ENCODE peak calls at places on chromosomes 3 and 15, in ten cellular contexts. M, B, O, X, W, K, P, R, V and S are unnamed samples.

GRCh38 chr15:32844118-32844711 is 126.4 kb downstream of the GREM1 start:
- DNase-seq in X (peak; percentile 50), R (no peak), B (no peak), P (no peak), V (peak; percentile 30), K (no peak), W (no peak), O (peak; percentile 60), M (peak; percentile 40), S (no peak)

GRCh38 chr3:183341545-183342288 is 86.7 kb downstream of the MCF2L2 start:
- DNase-seq in K (no peak), M (no peak), B (no peak), P (no peak), W (no peak), V (no peak), X (no peak), R (no peak), O (no peak), S (no peak)

GRCh38 chr3:12405432-12406272 is 78.6 kb upstream of the TSEN2 start:
- DNase-seq in X (no peak), K (peak; percentile 95), O (no peak), R (peak; percentile 81), W (no peak), M (peak; percentile 92), P (peak; percentile 86), B (no peak), V (peak; percentile 99), S (peak; percentile 86)

GRCh38 chr3:191637611-191638010 is 176.6 kb downstream of the PYDC2 start:
- DNase-seq in R (no peak), P (no peak), K (no peak), W (no peak), M (no peak), V (no peak), O (no peak), B (no peak), X (no peak), S (no peak)

GRCh38 chr15:40029979-40030893 is 8.7 kb downstream of the SRP14 start:
- DNase-seq in M (no peak), K (no peak), X (no peak), B (no peak), O (peak; percentile 83), V (peak; percentile 50), W (no peak), R (no peak), P (peak; percentile 34), S (no peak)

GRCh38 chr3:186608624-186609215 is 4.1 kb upstream of the AHSG start:
- DNase-seq in R (no peak), O (no peak), V (no peak), K (no peak), W (no peak), X (no peak), B (no peak), M (no peak), P (no peak), S (no peak)

GRCh38 chr3:45343947-45344346 is 44.4 kb upstream of the LARS2 start:
- DNase-seq in V (peak; percentile 9), K (no peak), O (peak; percentile 71), X (no peak), B (no peak), R (no peak), M (peak; percentile 23), P (no peak), W (no peak), S (no peak)

GRCh38 chr15:60572462-60573214 is 93.7 kb upstream of the ICE2 start:
- DNase-seq in W (no peak), M (no peak), P (no peak), O (no peak), X (no peak), R (no peak), V (no peak), K (no peak), B (no peak), S (no peak)

GRCh38 chr3:100775669-100776068 is 66.4 kb downstream of the TFG start:
- DNase-seq in K (no peak), B (no peak), W (no peak), V (no peak), P (no peak), R (no peak), M (no peak), O (no peak), X (no peak), S (no peak)

GRCh38 chr3:37501906-37502305 is 327.5 kb upstream of the LRRFIP2 start:
- DNase-seq in B (no peak), W (no peak), P (no peak), M (no peak), X (no peak), R (no peak), O (no peak), V (no peak), K (no peak), S (no peak)

GRCh38 chr15:68380456-68380855 is 51.5 kb downstream of the ITGA11 start:
- DNase-seq in M (no peak), V (no peak), X (no peak), K (peak; percentile 36), O (no peak), B (no peak), W (no peak), P (no peak), R (peak; percentile 3), S (no peak)

GRCh38 chr3:188578579-188579363 is 424.8 kb downstream of the LPP start:
- DNase-seq in W (no peak), R (no peak), B (no peak), O (no peak), M (no peak), P (peak; percentile 25), X (no peak), K (peak; percentile 90), V (no peak), S (peak; percentile 53)
- TF ChIP-seq POLR2AphosphoS5 in W (no peak), R (peak; percentile 77), B (no peak), O (no peak), M (no peak), P (peak; percentile 57), X (peak; percentile 38), K (peak; percentile 79), V (no peak), S (peak; percentile 75)

GRCh38 chr15:65258370-65258769 is 28.3 kb downstream of the PARP16 start:
- DNase-seq in K (no peak), V (no peak), P (no peak), M (no peak), R (no peak), B (no peak), X (no peak), O (no peak), W (no peak), S (no peak)

GRCh38 chr15:65254237-65254820 is 32.4 kb downstream of the PARP16 start:
- DNase-seq in K (no peak), B (no peak), R (no peak), M (no peak), O (peak; percentile 38), W (no peak), P (no peak), X (peak; percentile 46), V (no peak), S (no peak)

GRCh38 chr15:65259367-65259781 is 27.3 kb downstream of the PARP16 start:
- DNase-seq in V (no peak), R (no peak), P (peak; percentile 38), W (no peak), O (no peak), X (no peak), B (no peak), M (no peak), K (peak; percentile 94), S (no peak)

GRCh38 chr15:65263313-65263712 is 23.4 kb downstream of the PARP16 start:
- DNase-seq in V (no peak), O (no peak), W (no peak), P (no peak), X (no peak), B (no peak), R (no peak), K (no peak), M (no peak), S (no peak)

GRCh38 chr15:65258863-65259262 is 27.8 kb downstream of the PARP16 start:
- DNase-seq in K (peak; percentile 81), R (no peak), B (no peak), X (no peak), M (no peak), V (no peak), P (no peak), O (no peak), W (no peak), S (no peak)
- TF ChIP-seq POLR2AphosphoS5 in K (peak; percentile 86), R (peak; percentile 86), B (no peak), X (no peak), M (no peak), V (no peak), P (peak; percentile 76), O (no peak), W (no peak), S (no peak)

GRCh38 chr3:50292159-50292923 is at the start of gene IFRD2:
- DNase-seq in X (peak; percentile 95), V (peak; percentile 95), W (peak; percentile 98), R (peak; percentile 98), O (peak; percentile 99), P (peak; percentile 97), M (peak; percentile 96), K (peak; percentile 99), B (peak; percentile 92), S (peak; percentile 96)
- TF ChIP-seq POLR2AphosphoS5 in X (peak; percentile 86), V (peak; percentile 86), W (peak; percentile 63), R (peak; percentile 98), O (peak; percentile 76), P (peak; percentile 86), M (peak; percentile 87), K (peak; percentile 85), B (peak; percentile 70), S (peak; percentile 94)

GRCh38 chr3:108407858-108408257 is 102.5 kb downstream of the MYH15 start:
- DNase-seq in P (no peak), X (no peak), O (no peak), K (no peak), R (no peak), M (no peak), B (no peak), V (no peak), W (no peak), S (no peak)

GRCh38 chr3:108404409-108404808 is 106.0 kb downstream of the MYH15 start:
- DNase-seq in R (no peak), W (no peak), X (no peak), K (no peak), B (no peak), P (no peak), O (no peak), V (no peak), M (no peak), S (no peak)

GRCh38 chr3:108408883-108409612 is 101.3 kb downstream of the MYH15 start:
- DNase-seq in K (no peak), W (no peak), R (no peak), P (peak; percentile 83), X (no peak), V (no peak), M (no peak), O (no peak), B (no peak), S (no peak)

GRCh38 chr3:108406063-108406660 is 104.2 kb downstream of the MYH15 start:
- DNase-seq in R (no peak), O (no peak), B (no peak), V (no peak), M (no peak), X (no peak), K (no peak), W (no peak), P (no peak), S (no peak)

DNA sequence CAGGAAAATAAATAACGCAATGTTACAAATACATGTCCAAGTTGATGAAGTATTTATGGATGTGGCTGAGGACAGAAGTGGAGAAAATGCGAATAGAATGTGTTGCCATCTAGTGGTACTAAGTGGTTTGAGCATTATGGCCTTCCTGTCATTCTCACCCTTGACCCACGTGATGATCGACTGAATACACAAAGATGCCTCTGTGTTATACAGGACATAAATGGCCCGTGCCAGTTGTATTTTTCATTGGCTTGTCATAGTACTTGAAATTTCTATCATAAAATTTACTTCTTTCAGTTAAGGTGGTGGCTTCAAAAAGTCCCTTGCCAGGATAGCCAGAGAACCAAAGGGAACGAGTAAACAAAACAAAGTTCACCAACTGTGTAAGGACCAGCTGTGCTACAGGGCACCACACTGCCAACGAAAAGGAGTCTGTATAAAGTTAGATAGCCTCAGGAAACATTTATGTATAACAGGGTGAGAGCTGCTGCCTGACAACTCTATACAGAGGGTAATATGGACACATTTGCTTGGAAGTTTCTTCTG is 103.7 kb downstream of the MYH15 start:
- DNase-seq in X (peak; percentile 70), R (no peak), B (peak; percentile 68), K (no peak), O (peak; percentile 62), W (no peak), M (peak; percentile 52), P (peak; percentile 60), V (peak; percentile 71), S (no peak)
- TF ChIP-seq POLR2AphosphoS5 in X (no peak), R (peak; percentile 56), B (no peak), K (no peak), O (no peak), W (no peak), M (no peak), P (peak; percentile 72), V (no peak), S (no peak)